ENCODE peak calls at places on chromosomes 1 and 21, in nine cellular contexts. One of them, this sample, is unnamed.

GRCh38 chr1:107442545-107442944 is 301.7 kb downstream of the NTNG1 start:
- DNase-seq in GM23338: no peak
- DNase-seq in ecto neural progenitor cell: no peak
- DNase-seq in D341Med: no peak
- DNase-seq in activated gamma-delta T cell: no peak
- DNase-seq in stimulated activated CD8-positive, alpha-beta memory T cell treated with anti-CD3 and anti-CD28 coated beads, Interleukin-7, amount 100 ng/mL, for 1 hour: no peak
- DNase-seq in nucleus accumbens: no peak
- DNase-seq in GM10248: no peak
- DNase-seq in T-helper 9 cell: no peak
- DNase-seq in this sample: no peak

GRCh38 chr1:56397409-56397808 is 182.0 kb downstream of the PLPP3 start:
- DNase-seq in nucleus accumbens: no peak
- DNase-seq in activated gamma-delta T cell: no peak
- DNase-seq in ecto neural progenitor cell: no peak
- DNase-seq in GM23338: no peak
- DNase-seq in stimulated activated CD8-positive, alpha-beta memory T cell treated with anti-CD3 and anti-CD28 coated beads, Interleukin-7, amount 100 ng/mL, for 1 hour: no peak
- DNase-seq in T-helper 9 cell: no peak
- DNase-seq in GM10248: no peak
- DNase-seq in D341Med: no peak
- DNase-seq in this sample: no peak

GRCh38 chr1:94094466-94095111 is 26.4 kb downstream of the ABCA4 start:
- DNase-seq in D341Med: no peak
- DNase-seq in ecto neural progenitor cell: no peak
- DNase-seq in stimulated activated CD8-positive, alpha-beta memory T cell treated with anti-CD3 and anti-CD28 coated beads, Interleukin-7, amount 100 ng/mL, for 1 hour: no peak
- DNase-seq in activated gamma-delta T cell: no peak
- DNase-seq in T-helper 9 cell: no peak
- DNase-seq in GM23338: no peak
- DNase-seq in nucleus accumbens: peak; percentile 22
- DNase-seq in GM10248: no peak
- DNase-seq in this sample: peak; percentile 84

GRCh38 chr1:109655624-109656519 is at the start of gene GSTM4:
- DNase-seq in nucleus accumbens: peak; percentile 78
- DNase-seq in D341Med: peak; percentile 69
- DNase-seq in GM23338: peak; percentile 94
- DNase-seq in activated gamma-delta T cell: peak; percentile 39
- DNase-seq in T-helper 9 cell: peak; percentile 49
- DNase-seq in stimulated activated CD8-positive, alpha-beta memory T cell treated with anti-CD3 and anti-CD28 coated beads, Interleukin-7, amount 100 ng/mL, for 1 hour: peak; percentile 26
- DNase-seq in GM10248: peak; percentile 91
- DNase-seq in ecto neural progenitor cell: peak; percentile 86
- DNase-seq in this sample: peak; percentile 95

GRCh38 chr21:22842875-22843274 is 1844.7 kb downstream of the NCAM2 start:
- DNase-seq in T-helper 9 cell: no peak
- DNase-seq in D341Med: no peak
- DNase-seq in GM10248: no peak
- DNase-seq in activated gamma-delta T cell: no peak
- DNase-seq in ecto neural progenitor cell: no peak
- DNase-seq in GM23338: peak; percentile 2
- DNase-seq in nucleus accumbens: no peak
- DNase-seq in stimulated activated CD8-positive, alpha-beta memory T cell treated with anti-CD3 and anti-CD28 coated beads, Interleukin-7, amount 100 ng/mL, for 1 hour: no peak
- DNase-seq in this sample: no peak

GRCh38 chr1:228818928-228819632 is 83.8 kb downstream of the RHOU start:
- DNase-seq in GM23338: no peak
- DNase-seq in T-helper 9 cell: no peak
- DNase-seq in activated gamma-delta T cell: no peak
- DNase-seq in nucleus accumbens: no peak
- DNase-seq in D341Med: no peak
- DNase-seq in GM10248: no peak
- DNase-seq in stimulated activated CD8-positive, alpha-beta memory T cell treated with anti-CD3 and anti-CD28 coated beads, Interleukin-7, amount 100 ng/mL, for 1 hour: no peak
- DNase-seq in ecto neural progenitor cell: peak; percentile 23
- DNase-seq in this sample: no peak

GRCh38 chr1:19877821-19878636 is 4.2 kb upstream of the OTUD3 start:
- DNase-seq in activated gamma-delta T cell: no peak
- DNase-seq in GM10248: no peak
- DNase-seq in ecto neural progenitor cell: no peak
- DNase-seq in stimulated activated CD8-positive, alpha-beta memory T cell treated with anti-CD3 and anti-CD28 coated beads, Interleukin-7, amount 100 ng/mL, for 1 hour: no peak
- DNase-seq in GM23338: peak; percentile 25
- DNase-seq in T-helper 9 cell: no peak
- DNase-seq in D341Med: peak; percentile 25
- DNase-seq in nucleus accumbens: no peak
- DNase-seq in this sample: no peak

GRCh38 chr1:153533689-153534201 is 2.0 kb downstream of the S100A6 start:
- DNase-seq in ecto neural progenitor cell: no peak
- DNase-seq in activated gamma-delta T cell: no peak
- DNase-seq in GM23338: no peak
- DNase-seq in T-helper 9 cell: peak; percentile 17
- DNase-seq in nucleus accumbens: no peak
- DNase-seq in D341Med: no peak
- DNase-seq in GM10248: no peak
- DNase-seq in stimulated activated CD8-positive, alpha-beta memory T cell treated with anti-CD3 and anti-CD28 coated beads, Interleukin-7, amount 100 ng/mL, for 1 hour: no peak
- DNase-seq in this sample: peak; percentile 85

GRCh38 chr1:198535631-198536030 is 4.8 kb downstream of the ATP6V1G3 start:
- DNase-seq in GM10248: no peak
- DNase-seq in stimulated activated CD8-positive, alpha-beta memory T cell treated with anti-CD3 and anti-CD28 coated beads, Interleukin-7, amount 100 ng/mL, for 1 hour: no peak
- DNase-seq in activated gamma-delta T cell: no peak
- DNase-seq in D341Med: no peak
- DNase-seq in ecto neural progenitor cell: no peak
- DNase-seq in nucleus accumbens: no peak
- DNase-seq in GM23338: no peak
- DNase-seq in T-helper 9 cell: no peak
- DNase-seq in this sample: no peak

GRCh38 chr1:19179597-19180271 is 30.3 kb downstream of the UBR4 start:
- DNase-seq in nucleus accumbens: no peak
- DNase-seq in D341Med: peak; percentile 56
- DNase-seq in stimulated activated CD8-positive, alpha-beta memory T cell treated with anti-CD3 and anti-CD28 coated beads, Interleukin-7, amount 100 ng/mL, for 1 hour: no peak
- DNase-seq in T-helper 9 cell: no peak
- DNase-seq in GM23338: peak; percentile 55
- DNase-seq in GM10248: no peak
- DNase-seq in activated gamma-delta T cell: no peak
- DNase-seq in ecto neural progenitor cell: no peak
- DNase-seq in this sample: no peak